ENCODE peak calls at places on chromosome 5, in ten cellular contexts. One of them, this sample, is unnamed.

GRCh38 chr5:116137544-116138378 is 52.9 kb downstream of the COMMD10 start:
- DNase-seq in uterus: no peak
- DNase-seq in tibial artery: no peak
- DNase-seq in AG04450: peak; percentile 18
- DNase-seq in upper lobe of right lung: no peak
- DNase-seq in body of pancreas: no peak
- DNase-seq in heart right ventricle: no peak
- DNase-seq in psoas muscle: no peak
- DNase-seq in OCI-LY7: peak; percentile 61
- DNase-seq in esophagus squamous epithelium: no peak
- DNase-seq in this sample: peak; percentile 5

GRCh38 chr5:939368-939767 is 46.7 kb downstream of the TRIP13 start:
- DNase-seq in uterus: no peak
- DNase-seq in tibial artery: no peak
- DNase-seq in AG04450: no peak
- DNase-seq in upper lobe of right lung: no peak
- DNase-seq in body of pancreas: no peak
- DNase-seq in heart right ventricle: no peak
- DNase-seq in psoas muscle: no peak
- DNase-seq in OCI-LY7: no peak
- DNase-seq in esophagus squamous epithelium: no peak
- DNase-seq in this sample: no peak

GRCh38 chr5:3604501-3604900 is 8.9 kb downstream of the IRX1 start:
- DNase-seq in uterus: no peak
- DNase-seq in tibial artery: no peak
- DNase-seq in AG04450: no peak
- DNase-seq in upper lobe of right lung: peak; percentile 17
- DNase-seq in body of pancreas: no peak
- DNase-seq in heart right ventricle: no peak
- DNase-seq in psoas muscle: no peak
- DNase-seq in OCI-LY7: no peak
- DNase-seq in esophagus squamous epithelium: no peak
- DNase-seq in this sample: no peak

GRCh38 chr5:3896098-3896497 is 300.5 kb downstream of the IRX1 start:
- DNase-seq in uterus: no peak
- DNase-seq in tibial artery: no peak
- DNase-seq in AG04450: no peak
- DNase-seq in upper lobe of right lung: no peak
- DNase-seq in body of pancreas: no peak
- DNase-seq in heart right ventricle: no peak
- DNase-seq in psoas muscle: no peak
- DNase-seq in OCI-LY7: no peak
- DNase-seq in esophagus squamous epithelium: no peak
- DNase-seq in this sample: no peak

GRCh38 chr5:139524932-139525585 is 36.1 kb upstream of the UBE2D2 start:
- DNase-seq in uterus: no peak
- DNase-seq in tibial artery: no peak
- DNase-seq in AG04450: no peak
- DNase-seq in upper lobe of right lung: no peak
- DNase-seq in body of pancreas: no peak
- DNase-seq in heart right ventricle: no peak
- DNase-seq in psoas muscle: no peak
- DNase-seq in OCI-LY7: no peak
- DNase-seq in esophagus squamous epithelium: no peak
- DNase-seq in this sample: no peak

GRCh38 chr5:115271295-115272060 is 8.8 kb upstream of the PGGT1B start:
- DNase-seq in uterus: no peak
- DNase-seq in tibial artery: no peak
- DNase-seq in AG04450: no peak
- DNase-seq in upper lobe of right lung: no peak
- DNase-seq in body of pancreas: no peak
- DNase-seq in heart right ventricle: no peak
- DNase-seq in psoas muscle: no peak
- DNase-seq in OCI-LY7: peak; percentile 51
- DNase-seq in esophagus squamous epithelium: no peak
- DNase-seq in this sample: no peak

GRCh38 chr5:170302729-170303501 is 5.3 kb upstream of the LCP2 start:
- DNase-seq in uterus: peak; percentile 58
- DNase-seq in tibial artery: no peak
- DNase-seq in AG04450: no peak
- DNase-seq in upper lobe of right lung: peak; percentile 80
- DNase-seq in body of pancreas: no peak
- DNase-seq in heart right ventricle: peak; percentile 66
- DNase-seq in psoas muscle: peak; percentile 72
- DNase-seq in OCI-LY7: peak; percentile 82
- DNase-seq in esophagus squamous epithelium: no peak
- DNase-seq in this sample: no peak

GRCh38 chr5:16160706-16161105 is 18.9 kb downstream of the MARCHF11 start:
- DNase-seq in uterus: no peak
- DNase-seq in tibial artery: no peak
- DNase-seq in AG04450: peak; percentile 10
- DNase-seq in upper lobe of right lung: no peak
- DNase-seq in body of pancreas: peak; percentile 42
- DNase-seq in heart right ventricle: no peak
- DNase-seq in psoas muscle: no peak
- DNase-seq in OCI-LY7: peak; percentile 57
- DNase-seq in esophagus squamous epithelium: no peak
- DNase-seq in this sample: no peak

GRCh38 chr5:151448038-151448985 is 909 bp downstream of the SLC36A1 start:
- DNase-seq in uterus: peak; percentile 14
- DNase-seq in tibial artery: no peak
- DNase-seq in AG04450: no peak
- DNase-seq in upper lobe of right lung: no peak
- DNase-seq in body of pancreas: peak; percentile 58
- DNase-seq in heart right ventricle: no peak
- DNase-seq in psoas muscle: no peak
- DNase-seq in OCI-LY7: peak; percentile 49
- DNase-seq in esophagus squamous epithelium: no peak
- DNase-seq in this sample: no peak

GRCh38 chr5:168023190-168023589 is 268.3 kb upstream of the WWC1 start:
- DNase-seq in uterus: no peak
- DNase-seq in tibial artery: no peak
- DNase-seq in AG04450: no peak
- DNase-seq in upper lobe of right lung: no peak
- DNase-seq in body of pancreas: no peak
- DNase-seq in heart right ventricle: peak; percentile 77
- DNase-seq in psoas muscle: no peak
- DNase-seq in OCI-LY7: no peak
- DNase-seq in esophagus squamous epithelium: no peak
- DNase-seq in this sample: peak; percentile 77

GRCh38 chr5:26690511-26690910 is 347.9 kb downstream of the CDH9 start:
- DNase-seq in uterus: no peak
- DNase-seq in tibial artery: no peak
- DNase-seq in AG04450: no peak
- DNase-seq in upper lobe of right lung: no peak
- DNase-seq in body of pancreas: no peak
- DNase-seq in heart right ventricle: no peak
- DNase-seq in psoas muscle: no peak
- DNase-seq in OCI-LY7: no peak
- DNase-seq in esophagus squamous epithelium: no peak
- DNase-seq in this sample: no peak

GRCh38 chr5:128539038-128539429 is 989 bp upstream of the FBN2 start:
- DNase-seq in uterus: no peak
- DNase-seq in tibial artery: no peak
- DNase-seq in AG04450: no peak
- DNase-seq in upper lobe of right lung: peak; percentile 48
- DNase-seq in body of pancreas: no peak
- DNase-seq in heart right ventricle: peak; percentile 24
- DNase-seq in psoas muscle: no peak
- DNase-seq in OCI-LY7: no peak
- DNase-seq in esophagus squamous epithelium: no peak
- DNase-seq in this sample: no peak

GRCh38 chr5:1510151-1510561 is 13.6 kb downstream of the LPCAT1 start:
- DNase-seq in uterus: peak; percentile 4
- DNase-seq in tibial artery: no peak
- DNase-seq in AG04450: no peak
- DNase-seq in upper lobe of right lung: peak; percentile 55
- DNase-seq in body of pancreas: no peak
- DNase-seq in heart right ventricle: peak; percentile 2
- DNase-seq in psoas muscle: peak; percentile 38
- DNase-seq in OCI-LY7: no peak
- DNase-seq in esophagus squamous epithelium: no peak
- DNase-seq in this sample: peak; percentile 44

GRCh38 chr5:72842816-72843215 is 26.4 kb downstream of the TNPO1 start:
- DNase-seq in uterus: no peak
- DNase-seq in tibial artery: no peak
- DNase-seq in AG04450: no peak
- DNase-seq in upper lobe of right lung: no peak
- DNase-seq in body of pancreas: no peak
- DNase-seq in heart right ventricle: no peak
- DNase-seq in psoas muscle: no peak
- DNase-seq in OCI-LY7: peak; percentile 10
- DNase-seq in esophagus squamous epithelium: no peak
- DNase-seq in this sample: no peak

GRCh38 chr5:92641031-92641962 is 939.7 kb downstream of the NR2F1-AS1 start:
- DNase-seq in uterus: no peak
- DNase-seq in tibial artery: no peak
- DNase-seq in AG04450: peak; percentile 15
- DNase-seq in upper lobe of right lung: no peak
- DNase-seq in body of pancreas: peak; percentile 16
- DNase-seq in heart right ventricle: no peak
- DNase-seq in psoas muscle: no peak
- DNase-seq in OCI-LY7: no peak
- DNase-seq in esophagus squamous epithelium: no peak
- DNase-seq in this sample: no peak

GRCh38 chr5:64165160-64165499 is 513 bp upstream of the RNF180 start:
- DNase-seq in uterus: no peak
- DNase-seq in tibial artery: no peak
- DNase-seq in AG04450: no peak
- DNase-seq in upper lobe of right lung: no peak
- DNase-seq in body of pancreas: no peak
- DNase-seq in heart right ventricle: no peak
- DNase-seq in psoas muscle: no peak
- DNase-seq in OCI-LY7: no peak
- DNase-seq in esophagus squamous epithelium: no peak
- DNase-seq in this sample: no peak
- H3K27ac ChIP-seq in uterus: peak overlapping the region; percentile 90
- H3K27ac ChIP-seq in tibial artery: peak overlapping the region; percentile 98
- H3K27ac ChIP-seq in AG04450: no peak overlapping the region
- H3K27ac ChIP-seq in upper lobe of right lung: peak overlapping the region; percentile 85
- H3K27ac ChIP-seq in body of pancreas: peak overlapping the region; percentile 85
- H3K27ac ChIP-seq in heart right ventricle: peak overlapping the region; percentile 81
- H3K27ac ChIP-seq in psoas muscle: peak overlapping the region; percentile 78
- H3K27ac ChIP-seq in OCI-LY7: no peak overlapping the region
- H3K27ac ChIP-seq in esophagus squamous epithelium: peak overlapping the region; percentile 86
- H3K27ac ChIP-seq in this sample: no peak overlapping the region

GRCh38 chr5:6377582-6378127 is 692 bp downstream of the MED10 start:
- DNase-seq in uterus: no peak
- DNase-seq in tibial artery: no peak
- DNase-seq in AG04450: no peak
- DNase-seq in upper lobe of right lung: no peak
- DNase-seq in body of pancreas: no peak
- DNase-seq in heart right ventricle: no peak
- DNase-seq in psoas muscle: no peak
- DNase-seq in OCI-LY7: peak; percentile 22
- DNase-seq in esophagus squamous epithelium: no peak
- DNase-seq in this sample: no peak
- TF ChIP-seq CTCF in uterus: no peak
- TF ChIP-seq CTCF in tibial artery: no peak
- TF ChIP-seq CTCF in AG04450: no peak
- TF ChIP-seq CTCF in upper lobe of right lung: no peak
- TF ChIP-seq CTCF in body of pancreas: no peak
- TF ChIP-seq CTCF in heart right ventricle: no peak
- TF ChIP-seq CTCF in psoas muscle: no peak
- TF ChIP-seq CTCF in OCI-LY7: no peak
- TF ChIP-seq CTCF in esophagus squamous epithelium: no peak
- TF ChIP-seq CTCF in this sample: no peak

GRCh38 chr5:131630963-131631350 is 4.1 kb downstream of the RAPGEF6 start:
- DNase-seq in uterus: no peak
- DNase-seq in tibial artery: no peak
- DNase-seq in AG04450: no peak
- DNase-seq in upper lobe of right lung: no peak
- DNase-seq in body of pancreas: no peak
- DNase-seq in heart right ventricle: no peak
- DNase-seq in psoas muscle: no peak
- DNase-seq in OCI-LY7: no peak
- DNase-seq in esophagus squamous epithelium: no peak
- DNase-seq in this sample: no peak

GRCh38 chr5:131635755-131636479 is 888 bp upstream of the RAPGEF6 start:
- DNase-seq in uterus: no peak
- DNase-seq in tibial artery: no peak
- DNase-seq in AG04450: no peak
- DNase-seq in upper lobe of right lung: no peak
- DNase-seq in body of pancreas: peak; percentile 12
- DNase-seq in heart right ventricle: no peak
- DNase-seq in psoas muscle: no peak
- DNase-seq in OCI-LY7: peak; percentile 27
- DNase-seq in esophagus squamous epithelium: no peak
- DNase-seq in this sample: no peak

GRCh38 chr5:131634996-131635754 is at the start of gene RAPGEF6:
- DNase-seq in uterus: peak; percentile 100
- DNase-seq in tibial artery: peak; percentile 100
- DNase-seq in AG04450: peak; percentile 100
- DNase-seq in upper lobe of right lung: peak; percentile 98
- DNase-seq in body of pancreas: peak; percentile 99
- DNase-seq in heart right ventricle: peak; percentile 93
- DNase-seq in psoas muscle: peak; percentile 97
- DNase-seq in OCI-LY7: peak; percentile 100
- DNase-seq in esophagus squamous epithelium: peak; percentile 96
- DNase-seq in this sample: peak; percentile 97

GRCh38 chr5:131634666-131634995 is 398 bp downstream of the RAPGEF6 start:
- DNase-seq in uterus: no peak
- DNase-seq in tibial artery: no peak
- DNase-seq in AG04450: no peak
- DNase-seq in upper lobe of right lung: no peak
- DNase-seq in body of pancreas: peak; percentile 60
- DNase-seq in heart right ventricle: peak; percentile 56
- DNase-seq in psoas muscle: no peak
- DNase-seq in OCI-LY7: peak; percentile 84
- DNase-seq in esophagus squamous epithelium: peak; percentile 61
- DNase-seq in this sample: peak; percentile 67

DNA sequence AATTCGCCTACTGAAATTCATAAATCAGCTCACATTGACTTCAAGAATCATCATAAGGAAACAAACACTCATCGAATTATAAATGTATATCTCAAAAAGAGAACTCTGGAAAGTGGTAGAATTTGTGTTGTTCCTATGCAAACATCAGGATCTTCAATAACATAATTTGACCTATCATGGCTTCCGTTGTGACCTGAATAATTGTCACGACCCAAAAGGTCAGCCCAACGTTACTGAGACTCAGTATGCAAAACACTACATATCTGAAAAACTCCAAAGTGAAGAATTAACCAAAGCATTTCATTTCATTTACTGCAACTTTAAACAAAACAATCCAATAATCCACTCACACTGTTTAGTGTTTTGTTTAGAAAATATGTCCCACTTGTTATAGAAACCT is 1.2 kb downstream of the RAPGEF6 start:
- DNase-seq in uterus: no peak
- DNase-seq in tibial artery: no peak
- DNase-seq in AG04450: no peak
- DNase-seq in upper lobe of right lung: no peak
- DNase-seq in body of pancreas: no peak
- DNase-seq in heart right ventricle: no peak
- DNase-seq in psoas muscle: no peak
- DNase-seq in OCI-LY7: peak; percentile 62
- DNase-seq in esophagus squamous epithelium: no peak
- DNase-seq in this sample: no peak
- H3K27ac ChIP-seq in uterus: no peak overlapping the region
- H3K27ac ChIP-seq in tibial artery: peak overlapping the region; percentile 95
- H3K27ac ChIP-seq in AG04450: no peak overlapping the region
- H3K27ac ChIP-seq in upper lobe of right lung: peak overlapping the region; percentile 98
- H3K27ac ChIP-seq in body of pancreas: peak overlapping the region; percentile 88
- H3K27ac ChIP-seq in heart right ventricle: peak overlapping the region; percentile 100
- H3K27ac ChIP-seq in psoas muscle: peak overlapping the region; percentile 95
- H3K27ac ChIP-seq in OCI-LY7: peak overlapping the region; percentile 98
- H3K27ac ChIP-seq in esophagus squamous epithelium: no peak overlapping the region
- H3K27ac ChIP-seq in this sample: peak overlapping the region; percentile 99

GRCh38 chr5:11540112-11540511 is 364.1 kb downstream of the CTNND2 start:
- DNase-seq in uterus: no peak
- DNase-seq in tibial artery: no peak
- DNase-seq in AG04450: no peak
- DNase-seq in upper lobe of right lung: no peak
- DNase-seq in body of pancreas: no peak
- DNase-seq in heart right ventricle: no peak
- DNase-seq in psoas muscle: no peak
- DNase-seq in OCI-LY7: no peak
- DNase-seq in esophagus squamous epithelium: no peak
- DNase-seq in this sample: no peak
- TF ChIP-seq CTCF in uterus: no peak
- TF ChIP-seq CTCF in tibial artery: no peak
- TF ChIP-seq CTCF in AG04450: no peak
- TF ChIP-seq CTCF in upper lobe of right lung: no peak
- TF ChIP-seq CTCF in body of pancreas: no peak
- TF ChIP-seq CTCF in heart right ventricle: no peak
- TF ChIP-seq CTCF in psoas muscle: no peak
- TF ChIP-seq CTCF in OCI-LY7: no peak
- TF ChIP-seq CTCF in esophagus squamous epithelium: no peak
- TF ChIP-seq CTCF in this sample: no peak